ENCODE peak calls at places on chromosome 18, in four cellular contexts. N is GM23248, U is trophoblast cell, A is GM23338. I is an unnamed sample.

GRCh38 chr18:904135-905090 is at the start of gene ADCYAP1:
- DNase-seq in A (peak), N (peak), U (no peak), I (no peak)

GRCh38 chr18:3150274-3150673 is 69.5 kb downstream of the MYOM1 start:
- DNase-seq in A (no peak), U (no peak), N (no peak), I (no peak)

GRCh38 chr18:11114653-11115052 is 34.7 kb downstream of the PIEZO2 start:
- DNase-seq in N (no peak), A (no peak), U (no peak), I (no peak)

GRCh38 chr18:8657873-8658521 is 47.4 kb upstream of the MTCL1 start:
- DNase-seq in U (no peak), N (peak), A (peak), I (no peak)

GRCh38 chr18:68362907-68363306 is 352.0 kb downstream of the TMX3 start:
- DNase-seq in N (no peak), U (no peak), A (no peak), I (no peak)

GRCh38 chr18:46291149-46291548 is 187.0 kb downstream of the HAUS1 start:
- DNase-seq in N (no peak), A (no peak), U (no peak), I (no peak)

GRCh38 chr18:67486534-67486933 is 30.0 kb downstream of the DSEL start:
- DNase-seq in U (no peak), N (no peak), A (peak), I (no peak)

GRCh38 chr18:70322928-70323327 is 34.1 kb downstream of the SOCS6 start:
- DNase-seq in A (no peak), U (no peak), N (peak), I (no peak)

GRCh38 chr18:58341913-58342312 is 287.0 kb downstream of the ALPK2 start:
- DNase-seq in N (no peak), A (no peak), U (no peak), I (no peak)

GRCh38 chr18:37403100-37403781 is 162.4 kb downstream of the CELF4 start:
- DNase-seq in U (peak), N (peak), A (no peak), I (no peak)

GRCh38 chr18:48785091-48785614 is 165.6 kb downstream of the SMAD7 start:
- DNase-seq in N (no peak), U (peak), A (no peak), I (no peak)

GRCh38 chr18:47149457-47150028 is 757 bp downstream of the HDHD2 start:
- DNase-seq in A (peak), U (peak), N (peak), I (no peak)

GRCh38 chr18:48594725-48595124 is 55.9 kb downstream of the CTIF start:
- DNase-seq in U (peak), N (no peak), A (no peak), I (no peak)

GRCh38 chr18:76803814-76804213 is 18.5 kb upstream of the ZNF236 start:
- DNase-seq in U (peak), A (peak), N (peak), I (peak)

GRCh38 chr18:58569490-58569911 is 59.4 kb downstream of the ALPK2 start:
- DNase-seq in U (peak), N (peak), A (no peak), I (no peak)

GRCh38 chr18:79627750-79628294 is 51.8 kb upstream of the CTDP1 start:
- DNase-seq in A (no peak), U (no peak), N (no peak), I (no peak)

GRCh38 chr18:35378206-35378795 is 1.2 kb upstream of the ZNF396 start:
- DNase-seq in U (peak), N (peak), A (no peak), I (no peak)

GRCh38 chr18:2970762-2971659 is 41.9 kb downstream of the LPIN2 start:
- DNase-seq in A (no peak), N (no peak), U (no peak), I (no peak)

GRCh38 chr18:64294967-64295366 is 146.1 kb upstream of the LINC00305 start:
- DNase-seq in U (no peak), A (no peak), N (no peak), I (no peak)

GRCh38 chr18:56286775-56287174 is 351.6 kb downstream of the TXNL1 start:
- DNase-seq in N (peak), A (no peak), U (no peak), I (no peak)

GRCh38 chr18:79935499-79935898 is 16.0 kb downstream of the SLC66A2 start:
- DNase-seq in A (no peak), N (no peak), U (no peak), I (no peak)

GRCh38 chr18:24982831-24983230 is 369.1 kb downstream of the ZNF521 start:
- DNase-seq in U (no peak), A (no peak), N (peak), I (no peak)

GRCh38 chr18:49685231-49685942 is 123.5 kb downstream of the LIPG start:
- DNase-seq in A (no peak), N (no peak), U (no peak), I (no peak)

GRCh38 chr18:48813833-48814489 is 136.8 kb downstream of the SMAD7 start:
- DNase-seq in N (no peak), A (no peak), U (no peak), I (peak)

GRCh38 chr18:55213586-55213985 is 254.3 kb upstream of the CCDC68 start:
- DNase-seq in N (no peak), U (no peak), A (no peak), I (no peak)
- H2AFZ ChIP-seq in N (no peak), U (no peak), A (no peak), I (no peak)

GRCh38 chr18:21599585-21600525 is 649 bp downstream of the ESCO1 start:
- DNase-seq in N (peak), U (peak), A (peak), I (peak)
- H2AFZ ChIP-seq in N (peak), U (peak), A (peak), I (peak)

GRCh38 chr18:44638141-44638540 is 42.5 kb upstream of the SETBP1 start:
- DNase-seq in A (no peak), U (peak), N (no peak), I (no peak)
- H2AFZ ChIP-seq in A (no peak), U (no peak), N (no peak), I (no peak)

DNA sequence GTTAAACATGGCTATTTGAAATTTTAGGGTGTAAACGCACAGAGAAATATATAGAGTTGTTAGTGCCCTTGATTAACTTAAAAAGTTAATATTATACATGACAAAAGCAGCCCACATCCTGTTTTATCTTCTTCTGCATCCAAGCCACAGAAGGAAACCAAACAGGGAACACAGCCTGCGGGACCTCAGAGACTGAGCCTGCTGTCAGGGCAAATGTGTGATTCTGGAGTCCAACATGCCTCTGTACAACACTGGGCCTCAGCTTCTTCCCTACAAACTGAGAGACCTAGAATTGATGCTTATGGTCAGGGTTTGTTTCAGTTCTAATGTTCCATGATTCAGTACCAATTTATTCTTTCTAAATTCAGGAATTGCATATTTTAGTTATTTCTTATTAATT is 404.7 kb downstream of the FBXO15 start:
- DNase-seq in A (no peak), N (no peak), U (no peak), I (no peak)
- H2AFZ ChIP-seq in A (no peak), N (no peak), U (no peak), I (no peak)

DNA sequence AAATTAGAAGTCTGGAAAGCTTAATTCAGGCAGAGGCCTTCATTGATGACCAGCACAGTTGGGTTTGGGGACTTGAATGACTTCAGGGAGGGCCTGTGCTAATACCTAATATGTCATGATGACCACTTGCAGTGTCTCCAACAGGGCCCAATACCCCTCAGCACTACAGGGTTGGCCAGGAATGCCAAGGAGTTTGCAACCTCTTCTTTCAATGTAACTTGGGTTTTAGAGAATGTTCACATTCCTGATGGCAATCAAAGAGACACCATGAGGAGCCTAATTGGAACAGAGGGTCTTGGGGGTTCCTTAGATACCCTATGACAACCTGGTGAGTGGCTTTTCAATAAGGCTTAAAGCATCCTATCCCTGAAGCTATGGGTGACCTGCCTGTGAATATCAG is 52.4 kb upstream of the ST8SIA3 start:
- DNase-seq in U (no peak), A (no peak), N (no peak), I (no peak)
- H2AFZ ChIP-seq in U (no peak), A (no peak), N (no peak), I (no peak)